ENCODE peak calls at places on chromosomes 7 and 10, in eight cellular contexts. G is osteoblast; C is sigmoid colon; L is colonic mucosa; K is left ventricle myocardium inferior; I is CD8-positive, alpha-beta memory T cell; N is transverse colon; U is skeletal muscle cell. M is an unnamed sample.

GRCh38 chr10:15515207-15515606 is 144.1 kb upstream of the FAM171A1 start:
- DNase-seq in G (no peak), C (no peak), L (peak; percentile 27), K (no peak), I (no peak), N (peak; percentile 46), U (no peak), M (no peak)

GRCh38 chr7:88167223-88167622 is 52.6 kb downstream of the SRI start:
- DNase-seq in G (no peak), C (no peak), L (no peak), K (no peak), I (no peak), N (no peak), U (no peak), M (no peak)

GRCh38 chr7:129951076-129952011 is 1.4 kb downstream of the UBE2H start:
- DNase-seq in G (peak; percentile 67), C (peak; percentile 65), L (peak; percentile 54), K (no peak), I (no peak), N (peak; percentile 24), U (no peak), M (no peak)

GRCh38 chr7:155513543-155514285 is 32.6 kb downstream of the CNPY1 start:
- DNase-seq in G (no peak), C (no peak), L (no peak), K (no peak), I (no peak), N (no peak), U (no peak), M (no peak)

GRCh38 chr10:62726142-62726541 is 78.4 kb upstream of the ADO start:
- DNase-seq in G (no peak), C (no peak), L (no peak), K (no peak), I (no peak), N (no peak), U (no peak), M (no peak)

GRCh38 chr10:10830316-10831061 is 187.2 kb upstream of the CELF2 start:
- DNase-seq in G (peak; percentile 14), C (no peak), L (no peak), K (no peak), I (no peak), N (no peak), U (peak; percentile 77), M (no peak)

GRCh38 chr7:17402628-17403278 is 104.3 kb downstream of the AHR start:
- DNase-seq in G (no peak), C (no peak), L (no peak), K (no peak), I (no peak), N (no peak), U (no peak), M (no peak)

GRCh38 chr10:42637142-42637541 is 1.2 kb downstream of the ZNF33B start:
- DNase-seq in G (peak; percentile 13), C (no peak), L (no peak), K (no peak), I (no peak), N (no peak), U (no peak), M (no peak)

GRCh38 chr10:3853547-3853989 is 68.6 kb upstream of the KLF6 start:
- DNase-seq in G (peak; percentile 30), C (peak; percentile 87), L (peak; percentile 78), K (no peak), I (no peak), N (peak; percentile 76), U (no peak), M (no peak)

GRCh38 chr7:132655071-132655761 is 78.9 kb upstream of the PLXNA4 start:
- DNase-seq in G (peak; percentile 42), C (peak; percentile 70), L (peak; percentile 21), K (peak; percentile 33), I (no peak), N (peak; percentile 50), U (peak; percentile 46), M (peak; percentile 46)

GRCh38 chr7:5525271-5526189 is 101.9 kb upstream of the TNRC18 start:
- DNase-seq in G (peak; percentile 76), C (peak; percentile 82), L (peak; percentile 29), K (no peak), I (no peak), N (peak; percentile 66), U (no peak), M (peak; percentile 38)

GRCh38 chr10:78579995-78580394 is 488.8 kb upstream of the ZMIZ1 start:
- DNase-seq in G (no peak), C (peak; percentile 89), L (peak; percentile 34), K (peak; percentile 78), I (no peak), N (peak; percentile 23), U (no peak), M (no peak)

GRCh38 chr7:80450621-80451308 is 61.1 kb downstream of the GNAT3 start:
- DNase-seq in G (no peak), C (no peak), L (no peak), K (no peak), I (no peak), N (no peak), U (no peak), M (no peak)

GRCh38 chr7:25665903-25666670 is 437.8 kb upstream of the NPVF start:
- DNase-seq in G (no peak), C (no peak), L (no peak), K (no peak), I (no peak), N (no peak), U (no peak), M (no peak)

GRCh38 chr10:79979310-79979972 is 30.5 kb upstream of the SFTPD start:
- DNase-seq in G (no peak), C (no peak), L (no peak), K (no peak), I (no peak), N (no peak), U (no peak), M (no peak)

GRCh38 chr7:22667562-22668239 is 59.3 kb upstream of the IL6 start:
- DNase-seq in G (peak; percentile 66), C (no peak), L (no peak), K (no peak), I (no peak), N (no peak), U (peak; percentile 43), M (peak; percentile 46)

GRCh38 chr10:51972733-51973346 is 273.4 kb upstream of the CSTF2T start:
- DNase-seq in G (no peak), C (no peak), L (no peak), K (no peak), I (no peak), N (no peak), U (no peak), M (no peak)

GRCh38 chr10:36280396-36280795 is 638.3 kb upstream of the FZD8 start:
- DNase-seq in G (peak; percentile 58), C (no peak), L (no peak), K (no peak), I (no peak), N (no peak), U (no peak), M (no peak)

GRCh38 chr10:129833988-129834387 is 130.1 kb downstream of the EBF3 start:
- DNase-seq in G (no peak), C (no peak), L (no peak), K (no peak), I (no peak), N (no peak), U (no peak), M (no peak)

GRCh38 chr10:129832582-129833249 is 131.4 kb downstream of the EBF3 start:
- DNase-seq in G (no peak), C (no peak), L (no peak), K (no peak), I (no peak), N (no peak), U (no peak), M (no peak)

GRCh38 chr10:129833366-129833765 is 130.7 kb downstream of the EBF3 start:
- DNase-seq in G (no peak), C (no peak), L (no peak), K (no peak), I (no peak), N (no peak), U (no peak), M (no peak)

GRCh38 chr10:129836253-129836652 is 127.8 kb downstream of the EBF3 start:
- DNase-seq in G (no peak), C (no peak), L (no peak), K (no peak), I (no peak), N (no peak), U (no peak), M (no peak)

DNA sequence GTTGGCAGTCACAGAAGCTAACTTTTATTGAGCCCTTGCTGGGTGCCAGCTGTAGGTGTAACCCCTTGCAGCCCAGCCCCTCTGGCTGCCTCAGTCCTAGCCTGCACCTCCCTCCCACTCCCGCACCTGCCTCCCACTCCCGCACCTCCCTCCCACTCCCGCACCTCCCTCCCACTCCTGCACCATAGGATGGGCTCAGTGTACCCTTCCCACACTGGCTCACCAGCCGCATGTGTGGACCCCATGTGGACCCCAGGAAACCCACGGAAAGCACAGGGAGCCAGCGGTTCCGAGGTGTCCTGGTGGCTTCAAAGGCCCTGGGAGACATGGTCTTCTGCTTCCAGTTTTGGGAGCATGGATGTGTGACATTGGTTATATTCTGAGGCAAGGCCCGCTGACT is 132.9 kb downstream of the EBF3 start:
- DNase-seq in G (no peak), C (no peak), L (no peak), K (no peak), I (no peak), N (no peak), U (no peak), M (no peak)
- H3K4me3 ChIP-seq in G (no peak overlapping the region), C (no peak overlapping the region), L (no peak overlapping the region), K (no peak overlapping the region), I (no peak overlapping the region), N (no peak overlapping the region), U (no peak overlapping the region), M (no peak overlapping the region)

DNA sequence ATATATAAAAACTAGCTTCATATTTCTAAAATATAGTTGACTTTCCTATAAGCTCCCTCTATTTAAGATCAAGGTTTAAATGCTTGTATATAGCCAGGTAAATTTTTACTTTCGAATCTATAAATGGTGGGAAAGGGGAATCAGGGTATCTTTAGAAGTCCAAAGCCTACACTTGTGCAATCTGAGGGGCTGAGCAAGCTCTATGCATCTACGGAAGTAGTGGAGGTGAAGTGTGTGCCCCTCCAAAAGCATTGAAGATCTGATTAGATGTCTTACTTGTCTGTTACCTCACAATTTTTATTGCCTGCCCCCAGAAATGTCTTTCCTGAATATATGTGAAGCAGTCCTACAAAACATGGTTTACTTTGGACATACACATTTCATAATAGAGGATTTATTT is 1.6 kb downstream of the AKAP9 start:
- DNase-seq in G (no peak), C (no peak), L (no peak), K (no peak), I (no peak), N (no peak), U (no peak), M (no peak)
- H3K4me3 ChIP-seq in G (peak overlapping the region; percentile 39), C (peak overlapping the region; percentile 77), L (peak overlapping the region; percentile 80), K (peak overlapping the region; percentile 85), I (no peak overlapping the region), N (no peak overlapping the region), U (peak overlapping the region; percentile 76), M (no peak overlapping the region)

GRCh38 chr10:99845837-99846382 is 63.5 kb downstream of the ABCC2 start:
- DNase-seq in G (peak; percentile 88), C (peak; percentile 91), L (peak; percentile 83), K (peak; percentile 39), I (peak; percentile 47), N (peak; percentile 79), U (peak; percentile 82), M (peak; percentile 66)
- H3K4me3 ChIP-seq in G (peak overlapping the region; percentile 60), C (peak overlapping the region; percentile 41), L (no peak overlapping the region), K (peak overlapping the region; percentile 56), I (no peak overlapping the region), N (no peak overlapping the region), U (peak overlapping the region; percentile 22), M (no peak overlapping the region)

GRCh38 chr7:114656471-114656870 is 241.9 kb downstream of the FOXP2 start:
- DNase-seq in G (no peak), C (no peak), L (no peak), K (no peak), I (no peak), N (no peak), U (no peak), M (no peak)
- H3K4me3 ChIP-seq in G (no peak overlapping the region), C (no peak overlapping the region), L (no peak overlapping the region), K (no peak overlapping the region), I (no peak overlapping the region), N (no peak overlapping the region), U (no peak overlapping the region), M (no peak overlapping the region)

M was measured in H7.